ENCODE peak calls at places on chromosomes 7 and 10, in six cellular contexts. One of them, this sample, is unnamed.

GRCh38 chr7:14596421-14596820 is 306.1 kb downstream of the DGKB start:
- DNase-seq in activated CD8-positive, alpha-beta T cell treated with anti-CD3 and anti-CD28 coated beads for 36 hours: no peak
- DNase-seq in pancreas: no peak
- DNase-seq in mesothelial cell of epicardium: no peak
- DNase-seq in CD8-positive, alpha-beta T cell: no peak
- DNase-seq in NCI-H1930: no peak
- DNase-seq in this sample: no peak

GRCh38 chr10:35574924-35575352 is 30.2 kb upstream of the GJD4 start:
- DNase-seq in CD8-positive, alpha-beta T cell: no peak
- DNase-seq in NCI-H1930: no peak
- DNase-seq in pancreas: no peak
- DNase-seq in activated CD8-positive, alpha-beta T cell treated with anti-CD3 and anti-CD28 coated beads for 36 hours: no peak
- DNase-seq in mesothelial cell of epicardium: no peak
- DNase-seq in this sample: no peak

GRCh38 chr7:2157473-2158279 is 75.1 kb downstream of the MAD1L1 start:
- DNase-seq in CD8-positive, alpha-beta T cell: no peak
- DNase-seq in pancreas: no peak
- DNase-seq in mesothelial cell of epicardium: no peak
- DNase-seq in activated CD8-positive, alpha-beta T cell treated with anti-CD3 and anti-CD28 coated beads for 36 hours: no peak
- DNase-seq in NCI-H1930: peak
- DNase-seq in this sample: no peak

GRCh38 chr10:34015700-34016099 is 681.2 kb upstream of the NRP1 start:
- DNase-seq in pancreas: no peak
- DNase-seq in activated CD8-positive, alpha-beta T cell treated with anti-CD3 and anti-CD28 coated beads for 36 hours: no peak
- DNase-seq in mesothelial cell of epicardium: no peak
- DNase-seq in NCI-H1930: no peak
- DNase-seq in CD8-positive, alpha-beta T cell: no peak
- DNase-seq in this sample: no peak

GRCh38 chr10:11009471-11010308 is 8.0 kb upstream of the CELF2 start:
- DNase-seq in activated CD8-positive, alpha-beta T cell treated with anti-CD3 and anti-CD28 coated beads for 36 hours: peak
- DNase-seq in CD8-positive, alpha-beta T cell: no peak
- DNase-seq in pancreas: no peak
- DNase-seq in mesothelial cell of epicardium: no peak
- DNase-seq in NCI-H1930: no peak
- DNase-seq in this sample: no peak

GRCh38 chr7:55120501-55121198 is 101.8 kb downstream of the EGFR start:
- DNase-seq in activated CD8-positive, alpha-beta T cell treated with anti-CD3 and anti-CD28 coated beads for 36 hours: no peak
- DNase-seq in pancreas: no peak
- DNase-seq in mesothelial cell of epicardium: no peak
- DNase-seq in NCI-H1930: no peak
- DNase-seq in CD8-positive, alpha-beta T cell: no peak
- DNase-seq in this sample: no peak

GRCh38 chr7:80876894-80877414 is 41.9 kb downstream of the SEMA3C start:
- DNase-seq in activated CD8-positive, alpha-beta T cell treated with anti-CD3 and anti-CD28 coated beads for 36 hours: no peak
- DNase-seq in NCI-H1930: peak
- DNase-seq in pancreas: no peak
- DNase-seq in CD8-positive, alpha-beta T cell: no peak
- DNase-seq in mesothelial cell of epicardium: no peak
- DNase-seq in this sample: no peak

GRCh38 chr10:88913803-88914202 is 33.8 kb downstream of the STAMBPL1 start:
- DNase-seq in mesothelial cell of epicardium: no peak
- DNase-seq in pancreas: no peak
- DNase-seq in CD8-positive, alpha-beta T cell: no peak
- DNase-seq in activated CD8-positive, alpha-beta T cell treated with anti-CD3 and anti-CD28 coated beads for 36 hours: no peak
- DNase-seq in NCI-H1930: peak
- DNase-seq in this sample: no peak

GRCh38 chr10:75751232-75751631 is 319.8 kb downstream of the LRMDA start:
- DNase-seq in pancreas: no peak
- DNase-seq in mesothelial cell of epicardium: no peak
- DNase-seq in CD8-positive, alpha-beta T cell: no peak
- DNase-seq in NCI-H1930: no peak
- DNase-seq in activated CD8-positive, alpha-beta T cell treated with anti-CD3 and anti-CD28 coated beads for 36 hours: no peak
- DNase-seq in this sample: no peak

GRCh38 chr10:43160067-43160918 is 22.0 kb downstream of the CSGALNACT2 start:
- DNase-seq in activated CD8-positive, alpha-beta T cell treated with anti-CD3 and anti-CD28 coated beads for 36 hours: peak
- DNase-seq in NCI-H1930: no peak
- DNase-seq in pancreas: no peak
- DNase-seq in mesothelial cell of epicardium: no peak
- DNase-seq in CD8-positive, alpha-beta T cell: no peak
- DNase-seq in this sample: no peak

GRCh38 chr7:24701232-24701898 is 55.9 kb downstream of the GSDME start:
- DNase-seq in mesothelial cell of epicardium: no peak
- DNase-seq in activated CD8-positive, alpha-beta T cell treated with anti-CD3 and anti-CD28 coated beads for 36 hours: no peak
- DNase-seq in CD8-positive, alpha-beta T cell: no peak
- DNase-seq in pancreas: no peak
- DNase-seq in NCI-H1930: no peak
- DNase-seq in this sample: no peak

GRCh38 chr7:103076767-103077166 is 1.8 kb downstream of the ARMC10 start:
- DNase-seq in mesothelial cell of epicardium: no peak
- DNase-seq in activated CD8-positive, alpha-beta T cell treated with anti-CD3 and anti-CD28 coated beads for 36 hours: no peak
- DNase-seq in CD8-positive, alpha-beta T cell: no peak
- DNase-seq in pancreas: no peak
- DNase-seq in NCI-H1930: no peak
- DNase-seq in this sample: no peak

GRCh38 chr7:12929416-12930140 is 242.1 kb downstream of the ARL4A start:
- DNase-seq in pancreas: no peak
- DNase-seq in CD8-positive, alpha-beta T cell: no peak
- DNase-seq in NCI-H1930: no peak
- DNase-seq in activated CD8-positive, alpha-beta T cell treated with anti-CD3 and anti-CD28 coated beads for 36 hours: no peak
- DNase-seq in mesothelial cell of epicardium: no peak
- DNase-seq in this sample: no peak

GRCh38 chr10:14560794-14561765 is 213.6 kb downstream of the FAM107B start:
- DNase-seq in mesothelial cell of epicardium: no peak
- DNase-seq in pancreas: no peak
- DNase-seq in activated CD8-positive, alpha-beta T cell treated with anti-CD3 and anti-CD28 coated beads for 36 hours: peak
- DNase-seq in CD8-positive, alpha-beta T cell: peak
- DNase-seq in NCI-H1930: no peak
- DNase-seq in this sample: no peak

GRCh38 chr7:30412810-30413504 is 65.6 kb downstream of the NOD1 start:
- DNase-seq in NCI-H1930: no peak
- DNase-seq in pancreas: no peak
- DNase-seq in activated CD8-positive, alpha-beta T cell treated with anti-CD3 and anti-CD28 coated beads for 36 hours: peak
- DNase-seq in CD8-positive, alpha-beta T cell: no peak
- DNase-seq in mesothelial cell of epicardium: no peak
- DNase-seq in this sample: no peak

GRCh38 chr7:155289107-155289506 is 8.6 kb upstream of the INSIG1 start:
- DNase-seq in CD8-positive, alpha-beta T cell: no peak
- DNase-seq in activated CD8-positive, alpha-beta T cell treated with anti-CD3 and anti-CD28 coated beads for 36 hours: no peak
- DNase-seq in pancreas: no peak
- DNase-seq in NCI-H1930: no peak
- DNase-seq in mesothelial cell of epicardium: no peak
- DNase-seq in this sample: no peak

GRCh38 chr7:130421685-130422084 is 19.1 kb downstream of the CEP41 start:
- DNase-seq in NCI-H1930: peak
- DNase-seq in activated CD8-positive, alpha-beta T cell treated with anti-CD3 and anti-CD28 coated beads for 36 hours: peak
- DNase-seq in pancreas: no peak
- DNase-seq in mesothelial cell of epicardium: no peak
- DNase-seq in CD8-positive, alpha-beta T cell: no peak
- DNase-seq in this sample: no peak

GRCh38 chr7:70098905-70099672 is 500.8 kb downstream of the AUTS2 start:
- DNase-seq in activated CD8-positive, alpha-beta T cell treated with anti-CD3 and anti-CD28 coated beads for 36 hours: no peak
- DNase-seq in NCI-H1930: no peak
- DNase-seq in mesothelial cell of epicardium: no peak
- DNase-seq in CD8-positive, alpha-beta T cell: no peak
- DNase-seq in pancreas: no peak
- DNase-seq in this sample: no peak

This sample was measured in neural crest cell.